ENCODE peak calls at places on chromosome 10, in ten cellular contexts. J is left cardiac atrium; W is left ventricle myocardium inferior; I is B cell; E is T-cell; S is NAMALWA; U is uterus; K is NCI-H1092; X is activated CD4-positive, alpha-beta T cell treated with anti-CD3 and anti-CD28 coated beads for 48 hours; G is heart right ventricle. Y is an unnamed sample.

GRCh38 chr10:70456164-70456563 is 14.7 kb upstream of the NODAL start:
- DNase-seq in G (no peak), U (no peak), J (no peak), W (no peak), E (no peak), X (no peak), I (no peak), K (no peak), S (no peak), Y (no peak)

GRCh38 chr10:14564268-14564744 is 210.4 kb downstream of the FAM107B start:
- DNase-seq in I (no peak), U (no peak), E (peak), W (no peak), K (no peak), S (no peak), J (no peak), X (no peak), G (no peak), Y (peak)

GRCh38 chr10:31146496-31147219 is 115.0 kb upstream of the ZNF438 start:
- DNase-seq in X (peak), G (peak), E (no peak), W (peak), S (no peak), I (no peak), K (no peak), J (peak), U (peak), Y (peak)

GRCh38 chr10:77609781-77610272 is 27.8 kb downstream of the KCNMA1 start:
- DNase-seq in E (no peak), J (no peak), G (no peak), W (no peak), I (no peak), X (no peak), U (no peak), S (no peak), K (no peak), Y (peak)

GRCh38 chr10:131154306-131155025 is 157.1 kb downstream of the TCERG1L start:
- DNase-seq in W (no peak), K (no peak), S (no peak), I (no peak), G (no peak), U (no peak), E (no peak), X (no peak), J (no peak), Y (no peak)

GRCh38 chr10:13717936-13718772 is 131.4 kb downstream of the PRPF18 start:
- DNase-seq in U (peak), I (no peak), X (peak), J (peak), W (peak), K (peak), E (peak), G (peak), S (no peak), Y (peak)

GRCh38 chr10:61108880-61109279 is 164.9 kb upstream of the RHOBTB1 start:
- DNase-seq in X (no peak), U (no peak), K (no peak), J (no peak), G (no peak), E (no peak), I (no peak), S (peak), W (no peak), Y (no peak)

GRCh38 chr10:46170789-46171188 is 116.0 kb upstream of the ANTXRL start:
- DNase-seq in J (no peak), G (no peak), K (no peak), S (no peak), X (no peak), W (no peak), I (no peak), E (no peak), U (no peak), Y (no peak)

GRCh38 chr10:126004752-126005151 is 108.4 kb downstream of the FANK1 start:
- DNase-seq in I (no peak), K (no peak), U (no peak), S (no peak), X (no peak), W (no peak), G (no peak), E (no peak), J (no peak), Y (no peak)

GRCh38 chr10:1367938-1368697 is 311.9 kb downstream of the WDR37 start:
- DNase-seq in K (no peak), W (no peak), S (no peak), X (no peak), E (no peak), J (no peak), U (no peak), G (no peak), I (no peak), Y (no peak)

GRCh38 chr10:31739759-31740158 is 188.9 kb downstream of the ARHGAP12 start:
- DNase-seq in W (no peak), U (no peak), E (no peak), X (no peak), J (no peak), S (no peak), G (no peak), I (no peak), K (no peak), Y (no peak)

GRCh38 chr10:106573106-106573505 is 591.4 kb downstream of the SORCS1 start:
- DNase-seq in E (no peak), K (no peak), I (no peak), G (no peak), J (no peak), S (no peak), W (no peak), U (no peak), X (no peak), Y (no peak)

GRCh38 chr10:121696854-121697253 is 98.6 kb upstream of the FGFR2 start:
- DNase-seq in W (no peak), U (no peak), S (peak), I (no peak), J (no peak), E (no peak), X (peak), G (no peak), K (no peak), Y (peak)

GRCh38 chr10:79331226-79331625 is 16.0 kb upstream of the PPIF start:
- DNase-seq in U (no peak), X (no peak), I (no peak), W (no peak), G (no peak), E (no peak), S (no peak), K (no peak), J (peak), Y (no peak)

GRCh38 chr10:29761916-29762315 is 127.1 kb upstream of the SVIL start:
- DNase-seq in X (no peak), K (no peak), W (no peak), G (no peak), E (no peak), S (no peak), U (no peak), J (no peak), I (no peak), Y (peak)

GRCh38 chr10:62980697-62981495 is 152.2 kb upstream of the NRBF2 start:
- DNase-seq in W (no peak), K (no peak), G (no peak), J (no peak), I (no peak), S (no peak), X (peak), U (no peak), E (no peak), Y (no peak)

GRCh38 chr10:129770286-129770685 is 193.8 kb downstream of the EBF3 start:
- DNase-seq in W (no peak), K (no peak), U (peak), I (no peak), J (no peak), X (no peak), S (no peak), E (no peak), G (no peak), Y (no peak)

GRCh38 chr10:31353574-31353973 is 34.6 kb downstream of the ZEB1 start:
- DNase-seq in G (no peak), W (no peak), J (no peak), E (no peak), S (peak), I (no peak), U (no peak), K (no peak), X (peak), Y (peak)

GRCh38 chr10:74084955-74085354 is 65.7 kb downstream of the AP3M1 start:
- DNase-seq in X (no peak), J (no peak), S (no peak), W (no peak), U (no peak), I (no peak), K (no peak), E (no peak), G (no peak), Y (no peak)

GRCh38 chr10:15624405-15625191 is 95.1 kb downstream of the ITGA8 start:
- DNase-seq in G (no peak), S (no peak), I (no peak), U (peak), X (no peak), K (no peak), E (no peak), J (no peak), W (no peak), Y (no peak)

GRCh38 chr10:127415901-127416630 is 133.0 kb upstream of the NPS start:
- DNase-seq in K (peak), I (no peak), W (no peak), J (no peak), E (no peak), S (no peak), G (no peak), U (no peak), X (no peak), Y (no peak)

GRCh38 chr10:77041636-77042258 is 595.9 kb downstream of the KCNMA1 start:
- DNase-seq in U (no peak), I (no peak), J (peak), X (peak), K (no peak), W (no peak), G (no peak), E (no peak), S (peak), Y (peak)

GRCh38 chr10:30784896-30785605 is 155.5 kb upstream of the LYZL2 start:
- DNase-seq in E (peak), U (peak), K (peak), J (peak), S (no peak), X (peak), W (peak), G (peak), I (no peak), Y (peak)

GRCh38 chr10:104582966-104583365 is 58.1 kb upstream of the SORCS3 start:
- DNase-seq in X (no peak), E (no peak), G (no peak), S (no peak), J (no peak), I (no peak), K (no peak), U (no peak), W (no peak), Y (no peak)

GRCh38 chr10:31294556-31294955 is 24.5 kb upstream of the ZEB1 start:
- DNase-seq in S (no peak), X (no peak), U (no peak), J (no peak), W (no peak), K (no peak), E (no peak), G (no peak), I (no peak), Y (no peak)

GRCh38 chr10:17138450-17139062 is 8.9 kb upstream of the CUBN start:
- DNase-seq in G (no peak), S (no peak), K (no peak), I (no peak), E (no peak), J (no peak), X (no peak), W (no peak), U (no peak), Y (no peak)

GRCh38 chr10:61903184-61903990 is 1.9 kb downstream of the ARID5B start:
- DNase-seq in E (peak), G (peak), X (peak), K (no peak), W (peak), S (peak), U (peak), I (peak), J (peak), Y (peak)

GRCh38 chr10:44102726-44103255 is 282.1 kb downstream of the CXCL12 start:
- DNase-seq in K (no peak), W (no peak), E (no peak), I (no peak), J (no peak), X (no peak), G (no peak), S (no peak), U (no peak), Y (no peak)

GRCh38 chr10:78007172-78007571 is 22.1 kb downstream of the POLR3A start:
- DNase-seq in K (no peak), J (no peak), I (no peak), G (no peak), X (no peak), U (no peak), S (no peak), W (no peak), E (no peak), Y (no peak)

GRCh38 chr10:104128214-104128613 is 6.2 kb downstream of the SFR1 start:
- DNase-seq in G (no peak), J (no peak), X (no peak), E (no peak), I (no peak), K (no peak), W (no peak), S (no peak), U (no peak), Y (no peak)

GRCh38 chr10:25382029-25382810 is 207.4 kb downstream of the GPR158 start:
- DNase-seq in W (no peak), I (no peak), J (no peak), E (no peak), U (no peak), S (no peak), G (no peak), X (no peak), K (no peak), Y (no peak)

GRCh38 chr10:137031-137430 is 1.8 kb downstream of the ZMYND11 start:
- DNase-seq in U (no peak), I (peak), W (no peak), X (peak), K (no peak), G (no peak), S (peak), E (peak), J (no peak), Y (peak)

GRCh38 chr10:122143238-122143841 is 127.8 kb upstream of the BTBD16 start:
- DNase-seq in K (no peak), J (no peak), U (no peak), S (no peak), E (no peak), W (no peak), G (no peak), X (no peak), I (no peak), Y (peak)

GRCh38 chr10:59285073-59285472 is 77.3 kb downstream of the FAM13C start:
- DNase-seq in G (no peak), J (no peak), K (no peak), W (no peak), X (no peak), U (no peak), I (no peak), S (no peak), E (no peak), Y (no peak)

GRCh38 chr10:1395025-1395981 is 339.1 kb downstream of the WDR37 start:
- DNase-seq in E (no peak), W (no peak), X (no peak), I (no peak), U (no peak), G (no peak), K (no peak), S (no peak), J (no peak), Y (no peak)